ENCODE peak calls at places on chromosome 2, in five cellular contexts. W, C, H, B and T are unnamed samples.

GRCh38 chr2:27041708-27042107 is 8.9 kb downstream of the TMEM214 start:
- DNase-seq in W (no peak), C (no peak), H (no peak), B (peak), T (no peak)

GRCh38 chr2:97714950-97715652 is 1.7 kb downstream of the ZAP70 start:
- DNase-seq in W (no peak), C (no peak), H (peak), B (no peak), T (no peak)

GRCh38 chr2:216015722-216016464 is 2.5 kb upstream of the MREG start:
- DNase-seq in W (no peak), C (no peak), H (no peak), B (no peak), T (no peak)

GRCh38 chr2:67329951-67330350 is 67.2 kb upstream of the ETAA1 start:
- DNase-seq in W (no peak), C (no peak), H (no peak), B (no peak), T (no peak)

GRCh38 chr2:101697124-101697793 is at the start of gene MAP4K4:
- DNase-seq in W (peak), C (peak), H (peak), B (peak), T (peak)

GRCh38 chr2:45289018-45289417 is 279.8 kb upstream of the SIX2 start:
- DNase-seq in W (no peak), C (no peak), H (no peak), B (no peak), T (no peak)

GRCh38 chr2:127420039-127420864 is 2.0 kb downstream of the PROC start:
- DNase-seq in W (no peak), C (no peak), H (no peak), B (no peak), T (no peak)

GRCh38 chr2:240462073-240462703 is 26.7 kb downstream of the GPC1 start:
- DNase-seq in W (no peak), C (peak), H (peak), B (no peak), T (no peak)

GRCh38 chr2:120976501-120977307 is 241.0 kb downstream of the GLI2 start:
- DNase-seq in W (no peak), C (no peak), H (no peak), B (no peak), T (no peak)

GRCh38 chr2:44578401-44579135 is 216.8 kb downstream of the CAMKMT start:
- DNase-seq in W (no peak), C (no peak), H (no peak), B (peak), T (peak)

GRCh38 chr2:36397040-36397616 is 41.5 kb downstream of the CRIM1 start:
- DNase-seq in W (no peak), C (no peak), H (no peak), B (no peak), T (no peak)

GRCh38 chr2:55147531-55147930 is 84.6 kb downstream of the CLHC1 start:
- DNase-seq in W (no peak), C (no peak), H (no peak), B (no peak), T (no peak)

GRCh38 chr2:239009001-239009961 is 161.4 kb downstream of the TWIST2 start:
- DNase-seq in W (no peak), C (no peak), H (peak), B (no peak), T (no peak)

GRCh38 chr2:88832256-88832991 is 141.0 kb downstream of the RPIA start:
- DNase-seq in W (no peak), C (no peak), H (no peak), B (no peak), T (no peak)

DNA sequence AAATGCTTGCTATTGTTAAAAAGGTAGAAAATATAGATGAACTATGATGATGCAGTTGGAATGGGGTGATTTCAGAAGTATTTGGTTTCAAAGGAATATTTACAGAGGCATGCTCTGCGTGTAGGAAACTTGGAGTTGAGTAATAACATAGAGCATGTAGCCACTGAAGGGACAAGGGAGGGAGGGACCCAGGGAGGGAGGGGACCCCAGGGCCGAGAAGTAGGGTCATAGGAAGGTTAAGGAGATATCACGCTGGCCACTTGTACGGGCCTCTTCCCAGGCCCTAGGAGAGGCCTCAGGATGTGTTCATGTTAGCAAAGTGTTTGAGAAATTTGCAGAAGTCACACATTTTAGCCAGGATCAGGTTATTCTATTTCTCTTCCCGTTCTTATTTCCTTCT is 17.0 kb upstream of the ACKR3 start:
- DNase-seq in W (no peak), C (no peak), H (no peak), B (no peak), T (no peak)
- TF ChIP-seq CTCF in W (no peak), C (no peak), H (no peak), B (no peak), T (no peak)

DNA sequence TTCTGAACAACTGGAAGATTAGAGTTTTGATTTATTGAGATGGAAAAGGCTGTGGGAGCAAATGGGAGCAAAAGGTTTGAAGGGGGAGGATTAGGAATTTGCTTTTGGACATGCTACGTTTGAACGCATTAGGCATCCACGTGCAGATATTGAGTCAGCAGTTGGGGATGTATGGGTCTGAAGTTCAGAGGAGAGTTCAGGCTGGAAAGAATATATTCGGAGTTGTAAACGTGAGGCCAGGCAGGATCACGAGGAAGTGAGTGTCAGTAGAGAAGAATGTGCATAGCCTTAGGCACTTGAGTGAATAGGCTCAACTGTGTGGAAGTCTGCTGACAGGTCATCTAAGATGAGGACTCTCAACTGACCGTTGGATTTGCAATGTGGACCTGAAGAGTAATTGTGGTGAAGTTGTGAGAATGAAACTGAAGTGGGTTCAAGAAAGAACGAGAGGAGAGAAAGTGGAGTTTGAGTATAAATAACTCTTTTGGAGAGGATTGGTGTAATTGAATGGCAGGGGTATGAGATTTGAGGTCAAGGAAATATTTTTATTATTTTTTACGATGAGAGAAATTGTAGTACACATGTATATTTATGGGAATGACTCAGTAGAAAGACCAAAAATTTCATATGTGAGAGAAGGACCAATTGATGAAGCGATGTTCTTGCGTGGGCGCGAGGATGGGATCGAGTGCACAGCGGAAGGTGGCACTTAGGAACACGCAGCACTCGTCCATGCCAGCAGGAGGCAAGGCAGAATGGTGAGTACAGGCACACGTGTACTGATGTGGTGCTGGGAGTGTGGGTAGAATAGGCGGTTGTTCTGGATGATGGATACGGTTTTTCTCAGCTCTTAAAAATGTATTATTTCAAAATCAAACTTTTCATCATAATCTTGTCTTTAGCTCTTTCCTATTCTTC is 40.5 kb upstream of the POLE4 start:
- DNase-seq in W (peak), C (no peak), H (no peak), B (peak), T (peak)
- TF ChIP-seq CTCF in W (no peak), C (no peak), H (no peak), B (peak), T (no peak)

GRCh38 chr2:150385211-150385610 is 102.3 kb downstream of the RND3 start:
- DNase-seq in W (no peak), C (no peak), H (no peak), B (no peak), T (no peak)
- TF ChIP-seq CTCF in W (no peak), C (no peak), H (no peak), B (no peak), T (no peak)

GRCh38 chr2:222595573-222595972 is 60.3 kb downstream of the FARSB start:
- DNase-seq in W (no peak), C (no peak), H (no peak), B (no peak), T (no peak)
- TF ChIP-seq CTCF in W (no peak), C (no peak), H (no peak), B (no peak), T (no peak)

GRCh38 chr2:219253753-219254589 is at the start of gene TUBA4A:
- DNase-seq in W (peak), C (peak), H (peak), B (no peak), T (peak)
- TF ChIP-seq CTCF in W (no peak), C (peak), H (peak), B (no peak), T (no peak)

GRCh38 chr2:85830645-85831044 is 58.1 kb downstream of the ST3GAL5 start:
- DNase-seq in W (no peak), C (no peak), H (no peak), B (no peak), T (no peak)
- TF ChIP-seq CTCF in W (no peak), C (no peak), H (no peak), B (peak), T (peak)